ENCODE peak calls at places on chromosome 16, in nine cellular contexts. E is adrenal gland, A is IMR-90, B is body of pancreas, N is heart left ventricle, U is suprapubic skin, C is H1, Z is stomach, P is esophagus squamous epithelium. S is an unnamed sample.

GRCh38 chr16:84120023-84120422 is 3.3 kb upstream of the MBTPS1 start:
- DNase-seq in E (no peak), A (no peak), B (no peak), N (no peak), U (no peak), C (no peak), Z (no peak), P (no peak), S (no peak)

GRCh38 chr16:2229091-2229490 is 5.7 kb downstream of the E4F1 start:
- DNase-seq in E (no peak), A (no peak), B (no peak), N (no peak), U (peak; percentile 71), C (no peak), Z (no peak), P (no peak), S (no peak)

GRCh38 chr16:68504066-68504465 is 35.0 kb upstream of the ZFP90 start:
- DNase-seq in E (no peak), A (no peak), B (no peak), N (no peak), U (no peak), C (no peak), Z (no peak), P (no peak), S (no peak)

GRCh38 chr16:65075877-65076276 is 46.0 kb downstream of the CDH11 start:
- DNase-seq in E (no peak), A (no peak), B (no peak), N (no peak), U (no peak), C (no peak), Z (no peak), P (no peak), S (no peak)

GRCh38 chr16:83936581-83937165 is 16.4 kb upstream of the OSGIN1 start:
- DNase-seq in E (no peak), A (no peak), B (no peak), N (no peak), U (no peak), C (no peak), Z (no peak), P (no peak), S (no peak)

GRCh38 chr16:73735018-73735417 is 561.6 kb upstream of the PSMD7 start:
- DNase-seq in E (no peak), A (peak; percentile 75), B (no peak), N (no peak), U (no peak), C (no peak), Z (no peak), P (no peak), S (no peak)

GRCh38 chr16:85173077-85173980 is 61.1 kb upstream of the CIBAR2 start:
- DNase-seq in E (peak; percentile 74), A (peak; percentile 97), B (no peak), N (no peak), U (no peak), C (no peak), Z (no peak), P (no peak), S (no peak)

GRCh38 chr16:81632392-81633146 is 146.5 kb upstream of the PLCG2 start:
- DNase-seq in E (peak; percentile 75), A (peak; percentile 94), B (no peak), N (no peak), U (no peak), C (no peak), Z (peak; percentile 49), P (no peak), S (no peak)

GRCh38 chr16:69691980-69692911 is 34.1 kb downstream of the NQO1 start:
- DNase-seq in E (no peak), A (peak; percentile 73), B (no peak), N (no peak), U (no peak), C (no peak), Z (no peak), P (no peak), S (no peak)

GRCh38 chr16:88637797-88638196 is 575 bp upstream of the IL17C start:
- DNase-seq in E (no peak), A (no peak), B (no peak), N (no peak), U (no peak), C (no peak), Z (no peak), P (no peak), S (no peak)

GRCh38 chr16:20515580-20516179 is 60.5 kb downstream of the ACSM2B start:
- DNase-seq in E (no peak), A (no peak), B (no peak), N (no peak), U (no peak), C (no peak), Z (no peak), P (no peak), S (no peak)

GRCh38 chr16:83717308-83717707 is 90.5 kb upstream of the HSBP1 start:
- DNase-seq in E (no peak), A (no peak), B (no peak), N (no peak), U (no peak), C (no peak), Z (no peak), P (no peak), S (no peak)

GRCh38 chr16:67086829-67087228 is 22.9 kb upstream of the PHAF1 start:
- DNase-seq in E (no peak), A (peak; percentile 69), B (no peak), N (no peak), U (no peak), C (no peak), Z (no peak), P (no peak), S (no peak)

GRCh38 chr16:82694239-82694874 is 67.6 kb downstream of the CDH13 start:
- DNase-seq in E (no peak), A (peak; percentile 85), B (no peak), N (no peak), U (no peak), C (no peak), Z (no peak), P (no peak), S (no peak)

GRCh38 chr16:87100306-87101058 is 216.7 kb downstream of the C16orf95 start:
- DNase-seq in E (no peak), A (no peak), B (peak; percentile 26), N (no peak), U (no peak), C (no peak), Z (no peak), P (no peak), S (no peak)

GRCh38 chr16:82629441-82630027 is 2.8 kb downstream of the CDH13 start:
- DNase-seq in E (no peak), A (peak; percentile 34), B (no peak), N (no peak), U (no peak), C (no peak), Z (no peak), P (no peak), S (peak; percentile 36)

GRCh38 chr16:52611817-52612673 is 65.1 kb upstream of the TOX3 start:
- DNase-seq in E (no peak), A (no peak), B (peak; percentile 56), N (no peak), U (no peak), C (no peak), Z (peak; percentile 44), P (no peak), S (no peak)
- TF ChIP-seq POLR2A in E (no peak), A (no peak), B (no peak), N (no peak), U (no peak), C (no peak), Z (no peak), P (no peak), S (no peak)

GRCh38 chr16:14150796-14151195 is 79.7 kb downstream of the MRTFB start:
- DNase-seq in E (no peak), A (no peak), B (no peak), N (no peak), U (no peak), C (no peak), Z (no peak), P (no peak), S (no peak)

GRCh38 chr16:14148016-14148415 is 76.9 kb downstream of the MRTFB start:
- DNase-seq in E (no peak), A (peak; percentile 6), B (no peak), N (no peak), U (no peak), C (no peak), Z (no peak), P (no peak), S (no peak)

GRCh38 chr16:14146445-14146844 is 75.3 kb downstream of the MRTFB start:
- DNase-seq in E (no peak), A (no peak), B (peak; percentile 34), N (no peak), U (no peak), C (no peak), Z (peak; percentile 30), P (no peak), S (no peak)

GRCh38 chr16:14151256-14152030 is 80.3 kb downstream of the MRTFB start:
- DNase-seq in E (no peak), A (no peak), B (no peak), N (peak; percentile 17), U (no peak), C (no peak), Z (no peak), P (no peak), S (peak; percentile 11)

DNA sequence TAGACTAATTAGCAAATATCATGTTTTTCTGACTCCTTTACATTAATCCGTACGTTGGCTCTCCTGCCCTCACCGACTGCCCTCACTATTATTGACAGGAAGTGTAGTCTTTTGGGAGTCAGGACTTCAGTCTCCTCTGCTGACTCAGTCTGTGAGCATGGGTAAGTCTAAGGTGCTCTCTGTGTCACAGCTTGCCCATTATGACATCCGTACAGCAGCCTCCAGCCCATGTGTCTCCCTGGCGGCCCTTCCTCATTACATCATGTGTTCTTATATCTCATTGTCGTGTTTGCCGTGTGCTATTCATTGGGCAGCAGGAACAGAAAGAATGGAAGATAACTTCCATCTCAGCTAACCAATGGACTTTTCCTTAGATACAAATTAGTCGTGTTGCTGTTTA is 77.5 kb downstream of the MRTFB start:
- DNase-seq in E (no peak), A (peak; percentile 5), B (no peak), N (no peak), U (no peak), C (no peak), Z (no peak), P (no peak), S (no peak)
- H3K27ac ChIP-seq in E (no peak overlapping the region), A (no peak overlapping the region), B (no peak overlapping the region), N (no peak overlapping the region), U (no peak overlapping the region), C (no peak overlapping the region), Z (no peak overlapping the region), P (no peak overlapping the region), S (no peak overlapping the region)

GRCh38 chr16:28905800-28906372 is 19.2 kb downstream of the RABEP2 start:
- DNase-seq in E (no peak), A (no peak), B (no peak), N (no peak), U (no peak), C (no peak), Z (no peak), P (no peak), S (no peak)
- H3K36me3 ChIP-seq in E (peaks cover 34% of the 10 kb centered on the region), A (peaks cover 18% of the 10 kb centered on the region), B (peaks cover 7% of the 10 kb centered on the region), N (peaks cover 53% of the 10 kb centered on the region), U (peaks cover 68% of the 10 kb centered on the region), C (no peaks in the 10 kb centered on the region), Z (peaks cover 6% of the 10 kb centered on the region), P (no peaks in the 10 kb centered on the region), S (no peaks in the 10 kb centered on the region)

DNA sequence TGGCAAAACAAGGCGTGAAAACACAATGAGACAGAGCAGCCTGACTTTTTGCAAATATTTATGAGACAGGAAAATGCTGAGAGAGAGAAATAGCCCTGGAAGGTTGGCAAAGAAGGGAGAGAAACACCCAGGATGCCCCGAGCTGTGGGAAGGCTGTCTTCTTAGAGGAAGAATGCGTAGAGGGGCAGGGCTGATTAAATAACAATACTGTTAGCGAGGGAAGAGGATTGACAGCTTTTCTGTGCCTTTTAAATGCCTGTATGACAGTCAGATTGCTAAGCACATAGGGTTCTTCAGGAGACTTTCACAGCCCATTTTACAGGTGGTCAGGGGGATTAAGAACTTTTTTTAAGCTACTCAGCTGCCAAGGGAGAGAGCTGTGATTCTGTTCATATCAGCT is 219.2 kb downstream of the SHISA9 start:
- DNase-seq in E (no peak), A (no peak), B (no peak), N (no peak), U (no peak), C (no peak), Z (no peak), P (no peak), S (no peak)
- TF ChIP-seq POLR2A in E (no peak), A (no peak), B (no peak), N (no peak), U (no peak), C (no peak), Z (no peak), P (no peak), S (no peak)

S was measured in prostate gland.